ENCODE peak calls at places on chromosomes 7 and 10, in seven cellular contexts. P is ovary, Z is lower lobe of right lung, V is foreskin keratinocyte, E is right lobe of liver, A is prostate gland, G is upper lobe of right lung. Y is an unnamed sample.

GRCh38 chr10:44976352-44977198 is 2.0 kb downstream of the DEPP1 start:
- DNase-seq in Z (no peak), V (no peak), E (no peak), G (no peak), P (no peak), A (no peak), Y (no peak)

GRCh38 chr7:129169171-129169643 is 19.2 kb upstream of the SMO start:
- DNase-seq in P (peak), A (peak), V (no peak), G (peak), E (peak), Z (no peak), Y (peak)

GRCh38 chr10:118621304-118621942 is 26.0 kb upstream of the PRLHR start:
- DNase-seq in P (no peak), A (peak), V (peak), G (no peak), E (no peak), Z (no peak), Y (no peak)

GRCh38 chr10:87058171-87058570 is 36.5 kb downstream of the GLUD1 start:
- DNase-seq in P (no peak), Z (no peak), A (no peak), G (no peak), V (no peak), E (no peak), Y (no peak)

GRCh38 chr10:46075869-46076268 is 29.8 kb upstream of the MSMB start:
- DNase-seq in Z (no peak), A (peak), E (no peak), P (no peak), G (no peak), V (no peak), Y (no peak)

GRCh38 chr7:22393825-22394458 is 37.0 kb upstream of the RAPGEF5 start:
- DNase-seq in V (no peak), G (no peak), A (no peak), P (no peak), Z (no peak), E (no peak), Y (no peak)

GRCh38 chr7:17090751-17091150 is 207.7 kb upstream of the AHR start:
- DNase-seq in V (peak), Z (no peak), E (no peak), G (no peak), A (no peak), P (no peak), Y (no peak)

GRCh38 chr10:101002456-101002855 is 2.8 kb downstream of the LZTS2 start:
- DNase-seq in A (no peak), V (no peak), P (peak), E (no peak), G (no peak), Z (no peak), Y (no peak)

GRCh38 chr7:100696123-100696521 is 2.1 kb upstream of the GIGYF1 start:
- DNase-seq in E (no peak), P (no peak), A (no peak), Z (no peak), V (no peak), G (no peak), Y (no peak)

GRCh38 chr7:52472006-52472405 is 563.4 kb upstream of the POM121L12 start:
- DNase-seq in V (no peak), Z (no peak), A (no peak), E (no peak), G (no peak), P (no peak), Y (no peak)

GRCh38 chr10:48444266-48444665 is 137.8 kb downstream of the MAPK8 start:
- DNase-seq in V (no peak), E (no peak), A (no peak), G (no peak), P (no peak), Z (no peak), Y (peak)

GRCh38 chr10:30088178-30088577 is 28.8 kb upstream of the JCAD start:
- DNase-seq in A (no peak), P (no peak), Z (no peak), E (no peak), G (no peak), V (no peak), Y (no peak)

GRCh38 chr10:53537508-53537907 is 764.9 kb upstream of the MBL2 start:
- DNase-seq in E (no peak), G (no peak), A (no peak), Z (no peak), V (no peak), P (no peak), Y (no peak)

GRCh38 chr7:133434246-133434865 is 181.5 kb downstream of the EXOC4 start:
- DNase-seq in Z (no peak), G (no peak), A (no peak), P (no peak), V (no peak), E (no peak), Y (no peak)

GRCh38 chr7:78528964-78529363 is 730.4 kb downstream of the PHTF2 start:
- DNase-seq in P (no peak), V (no peak), G (no peak), Z (no peak), A (no peak), E (no peak), Y (no peak)

GRCh38 chr10:26621889-26622681 is 75.4 kb upstream of the PDSS1 start:
- DNase-seq in G (peak), E (peak), Z (peak), A (peak), V (peak), P (no peak), Y (peak)

GRCh38 chr7:118243695-118244094 is 19.2 kb downstream of the ANKRD7 start:
- DNase-seq in E (no peak), G (no peak), Z (no peak), P (no peak), A (no peak), V (no peak), Y (no peak)

GRCh38 chr7:107130487-107131220 is 38.1 kb upstream of the HBP1 start:
- DNase-seq in Z (no peak), P (no peak), V (no peak), A (no peak), G (no peak), E (no peak), Y (no peak)

GRCh38 chr7:30799206-30799975 is 28.2 kb downstream of the MINDY4 start:
- DNase-seq in P (no peak), A (no peak), G (no peak), Z (no peak), V (peak), E (no peak), Y (no peak)

GRCh38 chr7:21300692-21301091 is 127.2 kb upstream of the SP4 start:
- DNase-seq in V (no peak), E (no peak), Z (no peak), P (no peak), A (no peak), G (no peak), Y (no peak)

GRCh38 chr7:100516135-100516812 is 22.7 kb upstream of the AGFG2 start:
- DNase-seq in Z (no peak), E (no peak), A (no peak), P (peak), G (no peak), V (no peak), Y (peak)

GRCh38 chr10:107434201-107434600 is 269.7 kb upstream of the SORCS1 start:
- DNase-seq in P (no peak), G (no peak), V (no peak), Z (no peak), E (no peak), A (no peak), Y (no peak)

GRCh38 chr10:119502214-119502613 is 40.3 kb downstream of the RGS10 start:
- DNase-seq in V (no peak), P (no peak), Z (no peak), E (no peak), G (no peak), A (no peak), Y (no peak)

GRCh38 chr10:24944512-24945255 is 7.7 kb downstream of the PRTFDC1 start:
- DNase-seq in E (no peak), Z (no peak), P (no peak), G (no peak), V (peak), A (no peak), Y (no peak)

GRCh38 chr7:57425969-57426628 is 23.9 kb upstream of the ZNF716 start:
- DNase-seq in G (no peak), A (no peak), Z (no peak), E (no peak), V (no peak), P (no peak), Y (no peak)

GRCh38 chr7:33107136-33108066 is 1.8 kb downstream of the RP9 start:
- DNase-seq in P (no peak), V (no peak), Z (no peak), E (no peak), G (no peak), A (no peak), Y (peak)

GRCh38 chr7:99275496-99275895 is 2.9 kb downstream of the MYH16 start:
- DNase-seq in G (no peak), A (no peak), P (no peak), Z (no peak), V (no peak), E (no peak), Y (no peak)

GRCh38 chr10:88379575-88379974 is 203.5 kb downstream of the RNLS start:
- DNase-seq in G (no peak), V (no peak), P (no peak), A (no peak), Z (no peak), E (no peak), Y (no peak)

GRCh38 chr10:114576716-114577115 is 81.4 kb downstream of the ABLIM1 start:
- DNase-seq in G (no peak), Z (no peak), P (no peak), V (no peak), E (no peak), A (no peak), Y (no peak)

GRCh38 chr10:123781956-123782500 is 109.6 kb downstream of the CPXM2 start:
- DNase-seq in P (no peak), Z (no peak), A (no peak), V (no peak), G (no peak), E (no peak), Y (peak)

GRCh38 chr10:48929413-48929990 is 10.1 kb downstream of the LRRC18 start:
- DNase-seq in E (no peak), V (no peak), G (no peak), Z (no peak), P (no peak), A (no peak), Y (no peak)

GRCh38 chr7:84455788-84456187 is 261.2 kb upstream of the SEMA3A start:
- DNase-seq in Z (no peak), A (no peak), P (no peak), G (no peak), V (no peak), E (no peak), Y (no peak)

GRCh38 chr10:4181075-4181474 is 396.1 kb upstream of the KLF6 start:
- DNase-seq in V (no peak), E (no peak), Z (no peak), G (no peak), P (no peak), A (no peak), Y (no peak)

GRCh38 chr10:88800152-88801125 is 2.1 kb upstream of the LIPM start:
- DNase-seq in E (no peak), P (no peak), Z (no peak), G (no peak), A (no peak), V (peak), Y (no peak)

GRCh38 chr10:85612833-85613232 is 753.8 kb downstream of the GRID1 start:
- DNase-seq in V (no peak), Z (no peak), P (no peak), E (no peak), A (no peak), G (no peak), Y (no peak)
- TF ChIP-seq CTCF in V (no peak), Z (peak), P (no peak), E (no peak), A (peak), G (no peak), Y (no peak)

DNA sequence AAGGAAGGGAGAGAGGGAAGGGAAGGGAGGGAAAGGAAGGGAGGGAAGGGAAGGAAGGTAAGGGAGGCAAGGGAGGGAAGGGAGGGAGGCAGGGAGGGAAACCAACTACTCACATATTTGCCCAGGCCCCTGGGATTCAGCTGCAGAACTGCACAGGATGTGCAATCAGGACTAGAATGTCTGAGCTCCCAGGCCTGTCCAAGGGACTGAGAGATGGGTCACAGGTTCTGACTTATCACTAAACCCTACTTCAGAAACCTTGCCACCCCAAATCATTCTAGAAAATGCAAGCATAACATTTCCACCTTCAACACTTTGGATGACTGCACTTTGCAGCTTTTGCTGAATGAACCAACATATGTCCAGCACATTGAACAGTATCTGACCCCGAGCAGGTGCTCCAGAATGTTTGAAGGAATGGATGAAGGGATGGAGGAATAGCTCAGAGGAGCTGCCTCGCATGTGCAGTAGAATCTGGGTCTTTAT is 245.3 kb downstream of the KCNMA1 start:
- DNase-seq in Z (no peak), E (no peak), G (no peak), V (peak), A (no peak), P (no peak), Y (no peak)
- H3K27ac ChIP-seq in Z (no peak), E (no peak), G (no peak), V (peak), A (peak), P (no peak), Y (no peak)

GRCh38 chr7:12291870-12292269 is 80.8 kb downstream of the TMEM106B start:
- DNase-seq in P (no peak), G (no peak), E (no peak), Z (no peak), V (no peak), A (no peak), Y (no peak)
- TF ChIP-seq CTCF in P (no peak), G (peak), E (peak), Z (no peak), V (peak), A (no peak), Y (no peak)

GRCh38 chr7:47765373-47765979 is 182.8 kb downstream of the PKD1L1 start:
- DNase-seq in G (no peak), P (no peak), A (no peak), V (no peak), Z (no peak), E (no peak), Y (no peak)
- H3K27ac ChIP-seq in G (no peak), P (no peak), A (no peak), V (no peak), Z (no peak), E (no peak), Y (no peak)

DNA sequence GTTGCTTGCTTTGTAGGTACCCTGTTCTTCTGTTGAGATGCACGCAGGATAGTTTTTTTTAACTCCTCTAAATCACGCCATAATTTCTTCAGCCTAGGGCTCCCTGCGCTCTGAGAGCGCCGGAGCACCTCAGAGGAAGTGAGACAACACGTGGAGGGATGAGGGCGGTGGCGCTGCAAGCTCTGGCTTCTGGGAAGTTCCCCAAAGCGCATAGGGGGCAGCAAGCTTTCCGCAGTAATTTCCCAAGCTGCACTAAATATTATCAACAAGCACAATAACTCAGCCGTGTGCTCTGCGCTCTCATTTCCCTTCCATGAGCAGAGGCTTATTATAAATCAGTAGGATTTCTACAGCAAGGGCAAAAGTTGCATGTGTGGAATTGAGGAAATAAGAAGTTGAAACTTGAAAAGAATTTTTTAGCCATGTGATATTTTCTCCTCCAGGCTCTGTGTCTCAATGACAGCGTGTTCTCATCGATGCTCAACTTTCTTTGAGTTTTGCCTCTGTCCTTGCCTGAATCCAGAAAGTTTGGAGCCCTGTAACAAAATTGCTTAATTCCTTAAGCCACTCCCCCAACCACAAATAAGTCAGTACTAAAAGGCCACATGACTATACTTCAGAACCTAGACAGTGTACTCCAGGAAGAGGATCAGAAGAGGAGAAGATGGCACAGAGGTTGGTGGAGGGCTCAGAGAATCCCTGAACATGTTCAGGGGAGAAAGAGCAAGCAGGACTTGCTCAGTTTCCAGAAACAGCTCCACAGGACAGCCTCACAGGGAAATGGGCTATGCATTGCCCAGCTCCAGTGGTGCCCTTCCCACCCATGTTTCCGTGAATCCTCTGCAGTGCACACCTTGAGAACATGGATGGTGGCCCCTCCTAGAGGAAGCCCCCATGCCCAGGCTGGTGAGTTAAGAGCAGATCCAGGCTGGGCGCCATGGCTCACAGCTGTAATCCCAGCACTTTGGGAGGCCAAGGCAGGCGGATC is 221.5 kb upstream of the GHITM start:
- DNase-seq in V (no peak), E (no peak), Z (no peak), G (peak), A (no peak), P (peak), Y (peak)
- TF ChIP-seq CTCF in V (no peak), E (peak), Z (peak), G (peak), A (no peak), P (no peak), Y (peak)

Y was measured in thyroid gland.